ENCODE peak calls at places on chromosomes 5 and 9, in six cellular contexts. R is stomach, H is HCT116, W is H1, E is transverse colon, J is endothelial cell of umbilical vein. Y is an unnamed sample.

GRCh38 chr5:59158165-59158564 is 575.3 kb downstream of the RAB3C start:
- DNase-seq in E (no peak), H (no peak), R (no peak), W (no peak), J (no peak), Y (no peak)

GRCh38 chr5:35319231-35320002 is 89.1 kb upstream of the PRLR start:
- DNase-seq in W (no peak), E (peak; percentile 58), R (peak; percentile 52), J (peak; percentile 4), H (no peak), Y (no peak)

GRCh38 chr5:127409236-127409921 is 108.1 kb upstream of the PRRC1 start:
- DNase-seq in R (no peak), W (no peak), J (no peak), H (no peak), E (no peak), Y (no peak)

GRCh38 chr5:131532016-131532640 is 102.9 kb downstream of the RAPGEF6 start:
- DNase-seq in J (peak; percentile 76), R (no peak), W (no peak), E (no peak), H (no peak), Y (no peak)

GRCh38 chr5:88727705-88728313 is 155.2 kb downstream of the MEF2C start:
- DNase-seq in H (peak; percentile 15), J (peak; percentile 37), R (no peak), E (no peak), W (no peak), Y (no peak)

GRCh38 chr5:147098233-147098790 is 136.5 kb upstream of the STK32A start:
- DNase-seq in R (no peak), J (peak; percentile 23), E (peak; percentile 22), H (peak; percentile 42), W (no peak), Y (no peak)

GRCh38 chr9:26723486-26723885 is 169.1 kb downstream of the CAAP1 start:
- DNase-seq in W (peak; percentile 56), R (no peak), J (no peak), E (peak; percentile 52), H (peak; percentile 55), Y (no peak)

GRCh38 chr5:80961376-80962281 is 1.5 kb downstream of the RASGRF2 start:
- DNase-seq in H (no peak), W (no peak), R (no peak), E (peak; percentile 23), J (no peak), Y (no peak)

GRCh38 chr5:116733995-116734716 is 159.5 kb upstream of the SEMA6A start:
- DNase-seq in E (no peak), W (no peak), R (no peak), J (no peak), H (no peak), Y (no peak)

GRCh38 chr5:138336952-138337684 is 948 bp upstream of the FAM53C start:
- DNase-seq in R (peak; percentile 80), H (peak; percentile 81), J (no peak), E (peak; percentile 85), W (no peak), Y (peak; percentile 89)

GRCh38 chr9:20786807-20787206 is 102.7 kb downstream of the FOCAD start:
- DNase-seq in J (no peak), W (no peak), R (no peak), E (no peak), H (no peak), Y (no peak)

GRCh38 chr5:95155888-95156287 is 129.0 kb downstream of the MCTP1 start:
- DNase-seq in R (no peak), W (no peak), J (no peak), H (no peak), E (no peak), Y (no peak)

GRCh38 chr9:135224921-135225541 is 137.6 kb downstream of the OLFM1 start:
- DNase-seq in H (no peak), R (no peak), J (no peak), W (no peak), E (no peak), Y (no peak)

GRCh38 chr9:15272377-15272928 is 34.6 kb downstream of the TTC39B start:
- DNase-seq in H (no peak), E (no peak), W (no peak), J (no peak), R (no peak), Y (no peak)

GRCh38 chr5:19175776-19176570 is 812.0 kb downstream of the CDH18 start:
- DNase-seq in E (no peak), R (no peak), J (no peak), W (no peak), H (no peak), Y (no peak)

GRCh38 chr5:180138976-180139730 is 67.6 kb upstream of the RNF130 start:
- DNase-seq in E (no peak), J (no peak), H (no peak), R (peak; percentile 4), W (no peak), Y (peak; percentile 19)

GRCh38 chr9:2359821-2360220 is 261.8 kb upstream of the VLDLR start:
- DNase-seq in E (no peak), W (no peak), R (no peak), J (no peak), H (no peak), Y (no peak)

GRCh38 chr9:130196643-130197042 is 24.4 kb downstream of the NCS1 start:
- DNase-seq in H (no peak), J (no peak), E (no peak), W (no peak), R (peak; percentile 38), Y (no peak)

GRCh38 chr5:107771926-107772325 is 101.2 kb upstream of the EFNA5 start:
- DNase-seq in E (no peak), J (no peak), H (no peak), W (no peak), R (no peak), Y (no peak)

GRCh38 chr9:98022447-98022846 is 34.1 kb upstream of the NANS start:
- DNase-seq in J (peak; percentile 64), R (peak; percentile 16), E (no peak), W (no peak), H (no peak), Y (no peak)

GRCh38 chr9:35706951-35707350 is 17.2 kb upstream of the TPM2 start:
- DNase-seq in H (no peak), J (no peak), E (no peak), W (no peak), R (no peak), Y (no peak)

GRCh38 chr5:163586431-163587033 is 81.1 kb downstream of the MAT2B start:
- DNase-seq in J (no peak), H (no peak), R (no peak), W (no peak), E (no peak), Y (no peak)

GRCh38 chr5:133844836-133845235 is 123.6 kb downstream of the C5orf15 start:
- DNase-seq in J (no peak), E (no peak), W (no peak), R (no peak), H (no peak), Y (peak; percentile 35)

GRCh38 chr5:82396871-82397514 is 118.8 kb upstream of the RPS23 start:
- DNase-seq in J (peak; percentile 98), W (no peak), E (peak; percentile 47), H (peak; percentile 54), R (peak; percentile 53), Y (peak; percentile 26)

GRCh38 chr9:109816490-109816889 is 36.5 kb downstream of the PALM2AKAP2 start:
- DNase-seq in J (peak; percentile 60), R (no peak), W (no peak), H (peak; percentile 26), E (no peak), Y (no peak)

GRCh38 chr5:37133939-37134338 is 115.2 kb downstream of the CPLANE1 start:
- DNase-seq in E (no peak), J (peak; percentile 29), H (no peak), R (no peak), W (no peak), Y (no peak)

GRCh38 chr5:165334186-165334585 is 1828.8 kb downstream of the MAT2B start:
- DNase-seq in W (no peak), H (no peak), R (no peak), J (no peak), E (no peak), Y (no peak)

GRCh38 chr9:80556631-80557030 is 984.9 kb downstream of the TLE4 start:
- DNase-seq in E (no peak), J (no peak), R (no peak), W (no peak), H (no peak), Y (no peak)

GRCh38 chr9:37005517-37006140 is 28.4 kb downstream of the PAX5 start:
- DNase-seq in J (no peak), H (no peak), R (no peak), W (no peak), E (no peak), Y (no peak)

GRCh38 chr9:5949103-5949699 is 58.5 kb downstream of the MLANA start:
- DNase-seq in H (no peak), E (no peak), W (no peak), J (no peak), R (no peak), Y (no peak)

GRCh38 chr5:443239-444151 is 519 bp downstream of the EXOC3 start:
- DNase-seq in E (peak; percentile 25), R (no peak), J (peak; percentile 9), W (no peak), H (no peak), Y (no peak)

GRCh38 chr9:129111143-129111761 is at the start of gene PTPA:
- DNase-seq in R (peak; percentile 91), E (peak; percentile 88), H (peak; percentile 70), J (peak; percentile 88), W (peak; percentile 69), Y (peak; percentile 82)
- TF ChIP-seq POLR2A in R (no peak), E (peak; percentile 21), H (no peak), J (no peak), W (no peak), Y (no peak)

GRCh38 chr5:77861576-77861975 is 85.4 kb upstream of the TBCA start:
- DNase-seq in J (no peak), H (no peak), E (no peak), W (no peak), R (no peak), Y (no peak)
- TF ChIP-seq CTCF in J (no peak), H (no peak), E (no peak), W (no peak), R (no peak), Y (no peak)

DNA sequence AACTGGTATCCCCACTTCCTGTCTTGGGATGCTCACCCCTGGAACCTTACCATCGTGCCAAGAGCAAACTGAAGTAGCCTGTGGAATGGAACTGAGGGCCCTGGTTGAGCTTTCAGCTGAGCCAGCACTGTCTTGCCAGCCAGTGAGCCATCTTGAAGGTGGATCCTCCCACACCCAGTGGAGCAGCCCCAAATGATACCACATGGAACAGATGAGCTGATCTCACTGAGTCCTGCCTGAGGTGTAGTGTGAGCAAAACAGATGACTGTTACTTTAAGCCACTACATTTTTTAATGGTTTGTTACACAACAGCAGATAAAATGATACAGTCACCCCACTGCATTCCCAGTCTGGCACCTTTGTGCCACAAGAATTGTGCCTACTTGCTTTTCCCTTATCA is 2.2 kb upstream of the PCYOX1L start:
- DNase-seq in W (no peak), E (no peak), J (no peak), H (no peak), R (no peak), Y (no peak)
- TF ChIP-seq POLR2AphosphoS5 in W (no peak), E (no peak), J (no peak), H (no peak), R (no peak), Y (no peak)

DNA sequence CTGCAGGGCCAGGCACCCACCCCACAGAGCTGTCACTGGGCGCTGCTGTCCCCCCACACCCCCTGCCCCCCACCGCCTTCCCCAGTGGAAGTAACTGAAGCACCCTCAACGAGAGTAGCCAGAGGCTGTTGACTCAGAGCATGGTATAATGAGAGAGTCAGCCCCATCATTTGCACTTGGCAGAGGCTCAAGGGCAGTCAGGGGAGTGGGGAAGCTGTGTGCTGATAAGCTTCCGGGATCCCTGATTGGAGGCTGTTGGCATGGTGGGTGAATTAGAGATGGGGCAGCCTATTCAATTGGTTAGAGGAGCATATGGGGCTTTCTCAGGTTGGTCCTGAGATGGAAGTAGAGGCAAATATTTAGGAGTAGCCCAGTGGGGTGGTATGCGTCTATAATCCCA is 77.1 kb upstream of the GOLM1 start:
- DNase-seq in J (no peak), H (no peak), E (no peak), W (no peak), R (no peak), Y (no peak)
- TF ChIP-seq POLR2A in J (no peak), H (no peak), E (no peak), W (no peak), R (no peak), Y (no peak)